ENCODE peak calls at places on chromosomes 13 and 19, in eight cellular contexts. One of them, this sample, is unnamed.

GRCh38 chr13:39942177-39942900 is 286.9 kb downstream of the COG6 start:
- DNase-seq in stimulated activated CD4-positive, alpha-beta T cell treated with anti-CD3 and anti-CD28 coated beads, TNF-alpha, amount 100 ng/mL, for 24 hours: no peak
- DNase-seq in BE2C: no peak
- DNase-seq in MCF 10A: no peak
- DNase-seq in LHCN-M2: no peak
- DNase-seq in dermis blood vessel endothelial cell: peak
- DNase-seq in WTC11: no peak
- DNase-seq in GM13976: no peak
- DNase-seq in this sample: no peak

GRCh38 chr13:75566658-75567057 is 17.1 kb downstream of the UCHL3 start:
- DNase-seq in BE2C: no peak
- DNase-seq in MCF 10A: peak
- DNase-seq in LHCN-M2: peak
- DNase-seq in GM13976: no peak
- DNase-seq in WTC11: no peak
- DNase-seq in dermis blood vessel endothelial cell: peak
- DNase-seq in stimulated activated CD4-positive, alpha-beta T cell treated with anti-CD3 and anti-CD28 coated beads, TNF-alpha, amount 100 ng/mL, for 24 hours: no peak
- DNase-seq in this sample: no peak

GRCh38 chr19:6392219-6393073 is 518 bp downstream of the GTF2F1 start:
- DNase-seq in LHCN-M2: no peak
- DNase-seq in WTC11: no peak
- DNase-seq in BE2C: no peak
- DNase-seq in MCF 10A: no peak
- DNase-seq in stimulated activated CD4-positive, alpha-beta T cell treated with anti-CD3 and anti-CD28 coated beads, TNF-alpha, amount 100 ng/mL, for 24 hours: no peak
- DNase-seq in GM13976: no peak
- DNase-seq in dermis blood vessel endothelial cell: no peak
- DNase-seq in this sample: no peak

GRCh38 chr19:12769689-12770088 is 5.7 kb downstream of the HOOK2 start:
- DNase-seq in dermis blood vessel endothelial cell: no peak
- DNase-seq in MCF 10A: no peak
- DNase-seq in LHCN-M2: no peak
- DNase-seq in GM13976: peak
- DNase-seq in WTC11: peak
- DNase-seq in BE2C: peak
- DNase-seq in stimulated activated CD4-positive, alpha-beta T cell treated with anti-CD3 and anti-CD28 coated beads, TNF-alpha, amount 100 ng/mL, for 24 hours: peak
- DNase-seq in this sample: no peak

GRCh38 chr19:47861630-47862029 is 2.6 kb downstream of the TPRX2 start:
- DNase-seq in dermis blood vessel endothelial cell: no peak
- DNase-seq in stimulated activated CD4-positive, alpha-beta T cell treated with anti-CD3 and anti-CD28 coated beads, TNF-alpha, amount 100 ng/mL, for 24 hours: no peak
- DNase-seq in GM13976: no peak
- DNase-seq in BE2C: no peak
- DNase-seq in WTC11: no peak
- DNase-seq in LHCN-M2: no peak
- DNase-seq in MCF 10A: no peak
- DNase-seq in this sample: no peak

GRCh38 chr19:37969695-37970094 is 62.7 kb downstream of the SIPA1L3 start:
- DNase-seq in GM13976: no peak
- DNase-seq in stimulated activated CD4-positive, alpha-beta T cell treated with anti-CD3 and anti-CD28 coated beads, TNF-alpha, amount 100 ng/mL, for 24 hours: no peak
- DNase-seq in dermis blood vessel endothelial cell: no peak
- DNase-seq in LHCN-M2: no peak
- DNase-seq in MCF 10A: no peak
- DNase-seq in WTC11: no peak
- DNase-seq in BE2C: no peak
- DNase-seq in this sample: no peak

GRCh38 chr19:43546581-43546980 is 13.6 kb downstream of the ZNF575 start:
- DNase-seq in BE2C: no peak
- DNase-seq in dermis blood vessel endothelial cell: no peak
- DNase-seq in GM13976: no peak
- DNase-seq in stimulated activated CD4-positive, alpha-beta T cell treated with anti-CD3 and anti-CD28 coated beads, TNF-alpha, amount 100 ng/mL, for 24 hours: no peak
- DNase-seq in WTC11: no peak
- DNase-seq in LHCN-M2: no peak
- DNase-seq in MCF 10A: no peak
- DNase-seq in this sample: no peak

GRCh38 chr19:2424686-2425621 is 2.4 kb downstream of the TIMM13 start:
- DNase-seq in MCF 10A: no peak
- DNase-seq in dermis blood vessel endothelial cell: peak
- DNase-seq in LHCN-M2: peak
- DNase-seq in BE2C: peak
- DNase-seq in GM13976: no peak
- DNase-seq in WTC11: peak
- DNase-seq in stimulated activated CD4-positive, alpha-beta T cell treated with anti-CD3 and anti-CD28 coated beads, TNF-alpha, amount 100 ng/mL, for 24 hours: no peak
- DNase-seq in this sample: no peak

GRCh38 chr13:107992542-107992941 is 222.8 kb downstream of the LIG4 start:
- DNase-seq in LHCN-M2: no peak
- DNase-seq in BE2C: no peak
- DNase-seq in WTC11: no peak
- DNase-seq in dermis blood vessel endothelial cell: no peak
- DNase-seq in MCF 10A: no peak
- DNase-seq in stimulated activated CD4-positive, alpha-beta T cell treated with anti-CD3 and anti-CD28 coated beads, TNF-alpha, amount 100 ng/mL, for 24 hours: no peak
- DNase-seq in GM13976: no peak
- DNase-seq in this sample: no peak

GRCh38 chr19:1438933-1439358 is 750 bp downstream of the RPS15 start:
- DNase-seq in MCF 10A: no peak
- DNase-seq in GM13976: no peak
- DNase-seq in WTC11: no peak
- DNase-seq in LHCN-M2: no peak
- DNase-seq in stimulated activated CD4-positive, alpha-beta T cell treated with anti-CD3 and anti-CD28 coated beads, TNF-alpha, amount 100 ng/mL, for 24 hours: no peak
- DNase-seq in BE2C: no peak
- DNase-seq in dermis blood vessel endothelial cell: no peak
- DNase-seq in this sample: no peak

GRCh38 chr19:57034544-57034943 is 85.2 kb upstream of the USP29 start:
- DNase-seq in BE2C: no peak
- DNase-seq in LHCN-M2: no peak
- DNase-seq in stimulated activated CD4-positive, alpha-beta T cell treated with anti-CD3 and anti-CD28 coated beads, TNF-alpha, amount 100 ng/mL, for 24 hours: no peak
- DNase-seq in GM13976: no peak
- DNase-seq in MCF 10A: no peak
- DNase-seq in WTC11: no peak
- DNase-seq in dermis blood vessel endothelial cell: no peak
- DNase-seq in this sample: no peak

GRCh38 chr13:98556968-98557591 is 19.8 kb downstream of the STK24 start:
- DNase-seq in stimulated activated CD4-positive, alpha-beta T cell treated with anti-CD3 and anti-CD28 coated beads, TNF-alpha, amount 100 ng/mL, for 24 hours: no peak
- DNase-seq in dermis blood vessel endothelial cell: no peak
- DNase-seq in WTC11: no peak
- DNase-seq in MCF 10A: no peak
- DNase-seq in GM13976: no peak
- DNase-seq in BE2C: no peak
- DNase-seq in LHCN-M2: no peak
- DNase-seq in this sample: no peak

GRCh38 chr19:30069535-30070197 is 127.6 kb downstream of the URI1 start:
- DNase-seq in GM13976: no peak
- DNase-seq in stimulated activated CD4-positive, alpha-beta T cell treated with anti-CD3 and anti-CD28 coated beads, TNF-alpha, amount 100 ng/mL, for 24 hours: no peak
- DNase-seq in BE2C: no peak
- DNase-seq in LHCN-M2: no peak
- DNase-seq in WTC11: no peak
- DNase-seq in dermis blood vessel endothelial cell: no peak
- DNase-seq in MCF 10A: no peak
- DNase-seq in this sample: no peak

GRCh38 chr13:26758496-26759155 is 2.0 kb downstream of the GPR12 start:
- DNase-seq in BE2C: no peak
- DNase-seq in MCF 10A: no peak
- DNase-seq in stimulated activated CD4-positive, alpha-beta T cell treated with anti-CD3 and anti-CD28 coated beads, TNF-alpha, amount 100 ng/mL, for 24 hours: no peak
- DNase-seq in WTC11: no peak
- DNase-seq in LHCN-M2: no peak
- DNase-seq in GM13976: no peak
- DNase-seq in dermis blood vessel endothelial cell: no peak
- DNase-seq in this sample: no peak

GRCh38 chr13:35994131-35994966 is 136.8 kb downstream of the DCLK1 start:
- DNase-seq in GM13976: no peak
- DNase-seq in dermis blood vessel endothelial cell: no peak
- DNase-seq in MCF 10A: peak
- DNase-seq in BE2C: peak
- DNase-seq in stimulated activated CD4-positive, alpha-beta T cell treated with anti-CD3 and anti-CD28 coated beads, TNF-alpha, amount 100 ng/mL, for 24 hours: no peak
- DNase-seq in WTC11: no peak
- DNase-seq in LHCN-M2: peak
- DNase-seq in this sample: no peak